ENCODE peak calls at places on chromosome 6, in nine cellular contexts. E is psoas muscle, A is fibroblast of lung, Y is lower lobe of right lung, H is body of pancreas, D is esophagus squamous epithelium, R is AG09309, K is dorsolateral prefrontal cortex, V is coronary artery. F is an unnamed sample.

GRCh38 chr6:166258854-166259276 is 49.3 kb downstream of the PRR18 start:
- DNase-seq in K (no peak), R (no peak), H (peak; percentile 63), A (no peak), E (no peak), D (no peak), V (no peak), Y (peak; percentile 81), F (no peak)

GRCh38 chr6:37137201-37137880 is 32.6 kb upstream of the PIM1 start:
- DNase-seq in K (no peak), D (no peak), H (peak; percentile 32), V (no peak), Y (no peak), R (peak; percentile 95), E (no peak), A (peak; percentile 99), F (peak; percentile 94)

GRCh38 chr6:84762220-84762940 is 2.0 kb downstream of the TBX18 start:
- DNase-seq in E (no peak), H (no peak), R (no peak), K (no peak), D (no peak), V (no peak), A (peak; percentile 27), Y (no peak), F (no peak)

GRCh38 chr6:8499540-8499939 is 64.2 kb upstream of the SLC35B3 start:
- DNase-seq in H (no peak), K (no peak), E (no peak), Y (no peak), A (no peak), D (no peak), R (no peak), V (no peak), F (no peak)

GRCh38 chr6:118787746-118788419 is 106.1 kb upstream of the ASF1A start:
- DNase-seq in A (no peak), D (no peak), Y (peak; percentile 47), H (peak; percentile 23), E (no peak), V (no peak), R (no peak), K (no peak), F (peak; percentile 49)

GRCh38 chr6:151914475-151914874 is 107.0 kb downstream of the ESR1 start:
- DNase-seq in D (no peak), V (no peak), H (no peak), R (no peak), Y (no peak), E (no peak), K (no peak), A (peak; percentile 10), F (no peak)

GRCh38 chr6:13248953-13249432 is 79.3 kb downstream of the TBC1D7 start:
- DNase-seq in R (no peak), D (no peak), A (no peak), V (no peak), K (no peak), Y (no peak), H (no peak), E (no peak), F (no peak)

GRCh38 chr6:1544000-1544399 is 65.7 kb upstream of the FOXC1 start:
- DNase-seq in A (no peak), R (no peak), D (no peak), Y (no peak), H (no peak), K (no peak), E (no peak), V (no peak), F (no peak)

DNA sequence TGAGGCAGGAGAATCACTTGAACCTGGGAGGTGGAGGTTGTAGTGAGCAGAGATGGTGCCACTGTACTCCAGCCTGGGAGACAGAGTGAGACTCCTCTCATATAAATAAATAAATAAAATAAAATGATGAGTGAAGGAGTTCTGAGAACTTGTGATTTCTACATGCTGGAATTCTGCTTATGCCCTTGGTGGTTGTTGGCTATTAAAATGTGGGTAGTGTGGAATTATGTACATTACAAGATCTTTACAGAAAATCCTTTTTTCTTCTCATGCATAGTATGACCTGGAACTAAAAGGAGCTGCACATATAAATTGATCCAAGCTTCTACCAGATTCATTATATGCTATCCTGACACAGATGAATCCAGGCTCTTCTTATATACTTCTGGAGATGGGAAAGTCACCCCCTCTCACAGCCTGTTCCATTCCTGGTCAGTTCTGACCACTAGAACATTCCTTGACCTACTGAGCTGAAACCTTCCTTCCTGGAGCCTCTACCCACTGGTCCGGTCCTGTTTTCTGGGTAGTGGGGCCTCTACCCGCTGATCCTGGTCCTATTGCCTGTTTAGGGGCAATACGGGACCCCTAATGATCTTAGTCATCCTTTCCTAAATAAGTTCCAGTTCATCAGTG is 37.7 kb upstream of the TAF8 start:
- DNase-seq in V (no peak), R (no peak), D (no peak), E (no peak), Y (no peak), K (no peak), H (no peak), A (peak; percentile 39), F (no peak)
- H3K4me3 ChIP-seq in V (no peak overlapping the region), R (no peak overlapping the region), D (no peak overlapping the region), E (no peak overlapping the region), Y (no peak overlapping the region), K (no peak overlapping the region), H (no peak overlapping the region), A (no peak overlapping the region), F (no peak overlapping the region)

DNA sequence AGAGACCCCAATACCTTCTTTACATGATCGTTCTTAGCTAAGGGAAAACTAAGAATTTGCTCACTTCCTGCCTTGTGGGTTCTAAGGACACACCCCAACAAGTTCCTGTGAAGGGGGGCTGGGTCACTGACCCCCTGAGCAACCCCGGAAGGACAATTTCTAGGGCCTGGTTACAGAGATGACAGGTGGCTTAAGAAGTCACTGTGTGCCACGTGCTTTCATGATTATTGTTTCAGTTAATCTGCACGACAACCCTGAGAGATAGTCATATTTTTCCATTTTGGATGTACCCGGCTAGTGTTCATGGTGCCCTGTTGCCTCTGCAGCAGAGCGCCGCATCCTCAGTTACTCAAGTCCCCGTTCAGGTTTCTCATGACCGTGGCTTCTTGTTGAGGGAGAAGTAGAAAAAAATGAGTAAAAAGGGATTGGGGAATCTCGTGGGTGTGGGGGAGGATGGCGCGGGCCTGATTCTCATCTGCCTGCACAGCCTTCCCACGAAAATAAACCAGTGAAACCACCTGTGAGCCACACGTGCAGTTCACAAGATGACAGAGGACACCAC is 671.9 kb downstream of the QKI start:
- DNase-seq in R (no peak), A (no peak), V (no peak), H (no peak), Y (no peak), K (no peak), D (no peak), E (no peak), F (no peak)
- H3K4me3 ChIP-seq in R (no peak overlapping the region), A (no peak overlapping the region), V (no peak overlapping the region), H (no peak overlapping the region), Y (peak overlapping the region; percentile 7), K (no peak overlapping the region), D (no peak overlapping the region), E (peak overlapping the region; percentile 44), F (no peak overlapping the region)

GRCh38 chr6:28750926-28751458 is 172.8 kb downstream of the TRIM27 start:
- DNase-seq in V (no peak), H (no peak), Y (no peak), E (no peak), R (no peak), D (no peak), K (no peak), A (no peak), F (no peak)

GRCh38 chr6:28747083-28747630 is 176.6 kb downstream of the TRIM27 start:
- DNase-seq in V (no peak), E (no peak), R (no peak), H (no peak), A (no peak), K (no peak), D (no peak), Y (no peak), F (no peak)

GRCh38 chr6:28751514-28751913 is 172.3 kb downstream of the TRIM27 start:
- DNase-seq in H (no peak), E (no peak), K (no peak), Y (no peak), R (no peak), V (no peak), D (no peak), A (no peak), F (no peak)

GRCh38 chr6:28751963-28752350 is 171.8 kb downstream of the TRIM27 start:
- DNase-seq in D (no peak), K (no peak), R (no peak), A (no peak), E (no peak), V (no peak), Y (no peak), H (no peak), F (no peak)

DNA sequence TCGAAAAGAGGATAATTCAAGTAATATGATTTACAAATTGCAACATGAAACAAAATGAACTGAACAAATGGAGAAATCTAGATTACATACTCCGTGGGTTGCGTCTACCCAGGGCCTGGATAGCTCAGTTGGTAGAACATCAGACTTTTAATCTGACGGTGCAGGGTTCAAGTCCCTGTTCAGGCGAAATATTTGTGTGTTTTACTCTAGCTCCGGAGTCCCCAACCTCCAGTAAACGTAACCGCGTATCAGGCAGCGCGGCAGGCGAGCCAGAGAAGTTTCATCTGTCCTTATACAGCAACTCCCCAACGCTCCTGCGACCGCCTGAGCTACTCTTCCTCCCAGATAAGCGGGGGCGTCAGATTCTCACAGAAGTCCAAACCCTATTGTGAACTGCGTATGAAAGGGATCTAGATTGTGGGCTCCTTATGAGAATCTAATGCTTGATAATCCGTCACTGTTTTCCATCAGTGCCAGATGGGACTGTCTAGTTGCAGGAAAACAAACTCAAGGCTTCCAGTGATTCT is 176.1 kb downstream of the TRIM27 start:
- DNase-seq in V (no peak), A (peak; percentile 92), D (no peak), K (no peak), Y (no peak), H (no peak), R (no peak), E (no peak), F (peak; percentile 4)
- H3K4me3 ChIP-seq in V (no peak overlapping the region), A (no peak overlapping the region), D (no peak overlapping the region), K (no peak overlapping the region), Y (no peak overlapping the region), H (no peak overlapping the region), R (no peak overlapping the region), E (no peak overlapping the region), F (no peak overlapping the region)

GRCh38 chr6:31575335-31575901 is at the start of gene TNF:
- DNase-seq in D (no peak), E (peak; percentile 56), V (no peak), A (no peak), K (no peak), R (no peak), Y (peak; percentile 72), H (peak; percentile 59), F (no peak)

GRCh38 chr6:31575952-31576684 is 753 bp downstream of the TNF start:
- DNase-seq in R (no peak), E (no peak), A (no peak), H (no peak), K (no peak), Y (no peak), D (no peak), V (no peak), F (no peak)

GRCh38 chr6:31574106-31575061 is 981 bp upstream of the TNF start:
- DNase-seq in K (no peak), R (no peak), A (no peak), V (no peak), D (no peak), Y (no peak), H (no peak), E (no peak), F (no peak)

GRCh38 chr6:31572041-31572911 is at the start of gene LTA:
- DNase-seq in D (no peak), E (no peak), Y (no peak), A (no peak), H (no peak), R (no peak), V (no peak), K (no peak), F (no peak)

GRCh38 chr6:31573239-31574105 is 1.4 kb downstream of the LTA start:
- DNase-seq in D (no peak), V (no peak), K (no peak), A (no peak), Y (no peak), E (no peak), H (no peak), R (no peak), F (no peak)
- H3K4me3 ChIP-seq in D (no peak overlapping the region), V (no peak overlapping the region), K (no peak overlapping the region), A (no peak overlapping the region), Y (no peak overlapping the region), E (no peak overlapping the region), H (no peak overlapping the region), R (no peak overlapping the region), F (no peak overlapping the region)